ENCODE peak calls at places on chromosomes 3 and 15, in six cellular contexts. L, F, C, R, D and Q are unnamed samples.

GRCh38 chr15:80804970-80805495 is 25.9 kb downstream of the CEMIP start:
- DNase-seq in L (no peak), F (no peak), C (no peak), R (peak; percentile 34), D (no peak), Q (no peak)

GRCh38 chr3:179186426-179186825 is 38.3 kb downstream of the PIK3CA start:
- DNase-seq in L (no peak), F (no peak), C (no peak), R (no peak), D (no peak), Q (no peak)

GRCh38 chr3:141147657-141148056 is 84.0 kb upstream of the PXYLP1 start:
- DNase-seq in L (no peak), F (no peak), C (no peak), R (no peak), D (no peak), Q (no peak)

GRCh38 chr3:118000219-118000618 is 1034.4 kb downstream of the IGSF11 start:
- DNase-seq in L (no peak), F (no peak), C (no peak), R (no peak), D (no peak), Q (no peak)

GRCh38 chr3:129514563-129514962 is 13.9 kb upstream of the RHO start:
- DNase-seq in L (no peak), F (no peak), C (no peak), R (no peak), D (no peak), Q (no peak)

GRCh38 chr3:14204605-14205284 is 26.1 kb downstream of the LSM3 start:
- DNase-seq in L (no peak), F (no peak), C (peak; percentile 75), R (no peak), D (no peak), Q (no peak)

GRCh38 chr3:11521167-11521566 is 122.5 kb downstream of the VGLL4 start:
- DNase-seq in L (no peak), F (no peak), C (no peak), R (no peak), D (no peak), Q (no peak)

GRCh38 chr15:95208988-95209387 is 977.6 kb downstream of the MCTP2 start:
- DNase-seq in L (no peak), F (no peak), C (peak; percentile 3), R (no peak), D (no peak), Q (no peak)

GRCh38 chr3:194140520-194141414 is 4.8 kb downstream of the HES1 start:
- DNase-seq in L (peak; percentile 19), F (peak; percentile 83), C (peak; percentile 11), R (peak; percentile 65), D (peak; percentile 84), Q (peak; percentile 24)

GRCh38 chr15:43514241-43515057 is 3.0 kb upstream of the MAP1A start:
- DNase-seq in L (no peak), F (no peak), C (no peak), R (peak; percentile 34), D (peak; percentile 35), Q (no peak)

GRCh38 chr15:72306211-72306785 is 13.7 kb downstream of the CELF6 start:
- DNase-seq in L (no peak), F (peak; percentile 42), C (peak; percentile 20), R (peak; percentile 37), D (no peak), Q (peak; percentile 54)

GRCh38 chr15:57696146-57696545 is 10.4 kb upstream of the POLR2M start:
- DNase-seq in L (no peak), F (no peak), C (no peak), R (no peak), D (no peak), Q (no peak)

GRCh38 chr15:96869122-96869521 is 538.6 kb downstream of the NR2F2 start:
- DNase-seq in L (no peak), F (no peak), C (no peak), R (no peak), D (no peak), Q (no peak)

GRCh38 chr3:185021326-185021725 is 131.5 kb downstream of the C3orf70 start:
- DNase-seq in L (no peak), F (no peak), C (peak; percentile 8), R (no peak), D (no peak), Q (no peak)

GRCh38 chr3:189270248-189270832 is 98.6 kb downstream of the TPRG1 start:
- DNase-seq in L (peak; percentile 25), F (no peak), C (peak; percentile 81), R (peak; percentile 48), D (peak; percentile 32), Q (no peak)

GRCh38 chr3:182284793-182285192 is 508.5 kb upstream of the ATP11B start:
- DNase-seq in L (no peak), F (no peak), C (no peak), R (peak; percentile 83), D (no peak), Q (no peak)

GRCh38 chr15:69668049-69668705 is 215.6 kb downstream of the RPLP1 start:
- DNase-seq in L (no peak), F (no peak), C (no peak), R (no peak), D (peak; percentile 5), Q (no peak)

GRCh38 chr3:45795509-45795881 is 841 bp downstream of the SLC6A20 start:
- DNase-seq in L (no peak), F (no peak), C (no peak), R (no peak), D (no peak), Q (no peak)

GRCh38 chr3:192929755-192930491 is 12.3 kb upstream of the MB21D2 start:
- DNase-seq in L (no peak), F (no peak), C (peak; percentile 20), R (no peak), D (no peak), Q (no peak)

GRCh38 chr15:85993116-85993515 is 86.6 kb upstream of the AGBL1 start:
- DNase-seq in L (no peak), F (no peak), C (no peak), R (no peak), D (no peak), Q (no peak)

GRCh38 chr15:85583404-85584390 is 203.3 kb downstream of the AKAP13 start:
- DNase-seq in L (peak; percentile 7), F (no peak), C (no peak), R (peak; percentile 30), D (no peak), Q (peak; percentile 48)

GRCh38 chr3:31696009-31696297 is 163.2 kb downstream of the STT3B start:
- DNase-seq in L (no peak), F (no peak), C (no peak), R (no peak), D (no peak), Q (no peak)

GRCh38 chr15:85754993-85755392 is 39.7 kb downstream of the KLHL25 start:
- DNase-seq in L (no peak), F (peak; percentile 59), C (no peak), R (no peak), D (peak; percentile 15), Q (no peak)

GRCh38 chr15:90838544-90838943 is 29.8 kb upstream of the FURIN start:
- DNase-seq in L (no peak), F (no peak), C (no peak), R (no peak), D (no peak), Q (no peak)

GRCh38 chr3:105402287-105402801 is 35.6 kb downstream of the ALCAM start:
- DNase-seq in L (no peak), F (no peak), C (peak; percentile 37), R (no peak), D (no peak), Q (no peak)

GRCh38 chr3:14245240-14245639 is 66.6 kb downstream of the LSM3 start:
- DNase-seq in L (no peak), F (no peak), C (no peak), R (no peak), D (no peak), Q (no peak)